ENCODE peak calls at places on chromosome 7, in five cellular contexts. L is AG09309; Q is mammary epithelial cell; V is activated T-cell treated with anti-CD3 and anti-CD28 coated beads for 1 hour; E is stimulated activated CD8-positive, alpha-beta memory T cell treated with anti-CD3 and anti-CD28 coated beads, Interleukin-2, amount 100 ng/mL, for 48 hours. P is an unnamed sample.
A peak's percentile ranks its signal among the peaks of the same experiment; 100 is the strongest.

GRCh38 chr7:44375926-44376342 is 50.5 kb upstream of the CAMK2B start:
- DNase-seq in L (no peak), Q (no peak), V (no peak), E (no peak), P (no peak)

GRCh38 chr7:106625678-106626301 is 35.2 kb downstream of the CCDC71L start:
- DNase-seq in L (no peak), Q (no peak), V (no peak), E (no peak), P (no peak)

GRCh38 chr7:122013070-122013469 is 131.0 kb downstream of the AASS start:
- DNase-seq in L (no peak), Q (peak; percentile 19), V (no peak), E (no peak), P (no peak)

GRCh38 chr7:91396-92158 is 100.8 kb upstream of the FAM20C start:
- DNase-seq in L (no peak), Q (no peak), V (no peak), E (no peak), P (no peak)

GRCh38 chr7:155763721-155764431 is 48.4 kb downstream of the SHH start:
- DNase-seq in L (no peak), Q (no peak), V (peak; percentile 17), E (peak; percentile 34), P (peak; percentile 19)

GRCh38 chr7:156109076-156109475 is 296.8 kb upstream of the SHH start:
- DNase-seq in L (no peak), Q (no peak), V (no peak), E (no peak), P (no peak)

GRCh38 chr7:102433319-102434038 is at the start of gene ORAI2:
- DNase-seq in L (no peak), Q (peak; percentile 35), V (peak; percentile 86), E (peak; percentile 81), P (peak; percentile 88)

GRCh38 chr7:3326246-3326645 is 25.2 kb downstream of the SDK1 start:
- DNase-seq in L (no peak), Q (no peak), V (no peak), E (no peak), P (no peak)

GRCh38 chr7:101690061-101690460 is 61.0 kb upstream of the MYL10 start:
- DNase-seq in L (no peak), Q (no peak), V (no peak), E (no peak), P (no peak)

GRCh38 chr7:2637505-2638223 is 5.9 kb downstream of the TTYH3 start:
- DNase-seq in L (no peak), Q (no peak), V (no peak), E (no peak), P (peak; percentile 76)

GRCh38 chr7:152602962-152603361 is 73.0 kb downstream of the XRCC2 start:
- DNase-seq in L (no peak), Q (no peak), V (no peak), E (no peak), P (no peak)

GRCh38 chr7:84069036-84069435 is 125.6 kb downstream of the SEMA3A start:
- DNase-seq in L (no peak), Q (no peak), V (no peak), E (no peak), P (no peak)

GRCh38 chr7:54145716-54146115 is 396.5 kb upstream of the VSTM2A start:
- DNase-seq in L (no peak), Q (no peak), V (no peak), E (no peak), P (no peak)

GRCh38 chr7:70569335-70569819 is 562.6 kb upstream of the GALNT17 start:
- DNase-seq in L (no peak), Q (no peak), V (no peak), E (no peak), P (no peak)

GRCh38 chr7:116436305-116436826 is 63.2 kb upstream of the CAV2 start:
- DNase-seq in L (no peak), Q (no peak), V (no peak), E (no peak), P (no peak)

GRCh38 chr7:126401918-126402317 is 850.8 kb downstream of the GRM8 start:
- DNase-seq in L (no peak), Q (no peak), V (no peak), E (no peak), P (no peak)

GRCh38 chr7:91850455-91850854 is 30.0 kb downstream of the MTERF1 start:
- DNase-seq in L (no peak), Q (peak; percentile 80), V (no peak), E (no peak), P (no peak)

GRCh38 chr7:149569025-149569725 is 71.6 kb upstream of the ZNF746 start:
- DNase-seq in L (no peak), Q (no peak), V (no peak), E (no peak), P (no peak)

GRCh38 chr7:135678612-135679575 is 16.6 kb downstream of the STMP1 start:
- DNase-seq in L (no peak), Q (peak; percentile 82), V (no peak), E (no peak), P (no peak)

GRCh38 chr7:105353752-105354328 is 34.9 kb downstream of the SRPK2 start:
- DNase-seq in L (no peak), Q (no peak), V (no peak), E (no peak), P (peak; percentile 53)

GRCh38 chr7:151696738-151697514 is 177.2 kb upstream of the RHEB start:
- DNase-seq in L (no peak), Q (peak; percentile 63), V (no peak), E (no peak), P (no peak)

GRCh38 chr7:123499211-123499968 is 35.0 kb downstream of the IQUB start:
- DNase-seq in L (no peak), Q (no peak), V (no peak), E (no peak), P (no peak)

GRCh38 chr7:134448359-134449229 is 10.3 kb downstream of the AKR1B1 start:
- DNase-seq in L (peak; percentile 81), Q (peak; percentile 90), V (no peak), E (no peak), P (no peak)

GRCh38 chr7:49295136-49295535 is 370.8 kb downstream of the CDC14C start:
- DNase-seq in L (no peak), Q (peak; percentile 38), V (no peak), E (no peak), P (no peak)

GRCh38 chr7:139422126-139422525 is 61.3 kb downstream of the KLRG2 start:
- DNase-seq in L (no peak), Q (no peak), V (no peak), E (no peak), P (no peak)

GRCh38 chr7:36810032-36810431 is 85.7 kb upstream of the AOAH start:
- DNase-seq in L (no peak), Q (no peak), V (no peak), E (no peak), P (no peak)

GRCh38 chr7:148242271-148242801 is 348.2 kb upstream of the C7orf33 start:
- DNase-seq in L (no peak), Q (peak; percentile 55), V (no peak), E (no peak), P (no peak)

GRCh38 chr7:4549681-4550080 is 132.4 kb upstream of the FOXK1 start:
- DNase-seq in L (no peak), Q (no peak), V (no peak), E (no peak), P (no peak)

GRCh38 chr7:115340828-115341227 is 418.9 kb downstream of the MDFIC start:
- DNase-seq in L (peak; percentile 51), Q (peak; percentile 93), V (no peak), E (no peak), P (no peak)

GRCh38 chr7:27098493-27099223 is 2.9 kb upstream of the HOXA1 start:
- DNase-seq in L (no peak), Q (peak; percentile 67), V (no peak), E (no peak), P (no peak)

GRCh38 chr7:156772725-156773124 is 120.3 kb downstream of the LMBR1 start:
- DNase-seq in L (no peak), Q (no peak), V (no peak), E (no peak), P (no peak)

GRCh38 chr7:110685899-110686298 is 405.0 kb upstream of the LRRN3 start:
- DNase-seq in L (no peak), Q (no peak), V (no peak), E (no peak), P (no peak)

GRCh38 chr7:2929321-2930201 is 85.5 kb upstream of the GNA12 start:
- DNase-seq in L (no peak), Q (no peak), V (no peak), E (no peak), P (no peak)

P was measured in naive B cell.